ENCODE peak calls at places on chromosomes 6 and 20, in nine cellular contexts. M is substantia nigra; A is suprapubic skin; I is spleen; V is stimulated activated CD4-positive, alpha-beta T cell treated with anti-CD3 and anti-CD28 coated beads, Interleukin-15, amount 100 ng/mL, for 1 hour; S is fibroblast of lung; Y is iPS-NIHi11; W is thyroid gland; Z is GM13976. U is an unnamed sample.

GRCh38 chr6:4698901-4699659 is 77.1 kb upstream of the CDYL start:
- DNase-seq in M (no peak), A (no peak), I (no peak), V (no peak), S (peak; percentile 59), Y (no peak), W (no peak), Z (no peak), U (no peak)

GRCh38 chr20:13059398-13060136 is 50.8 kb downstream of the SPTLC3 start:
- DNase-seq in M (no peak), A (no peak), I (no peak), V (no peak), S (no peak), Y (peak; percentile 23), W (no peak), Z (no peak), U (no peak)

GRCh38 chr6:108966855-108967755 is 118.9 kb downstream of the ARMC2 start:
- DNase-seq in M (no peak), A (no peak), I (peak; percentile 76), V (no peak), S (peak; percentile 65), Y (peak; percentile 50), W (no peak), Z (no peak), U (no peak)

GRCh38 chr6:65786815-65787214 is 79.8 kb upstream of the EYS start:
- DNase-seq in M (no peak), A (no peak), I (no peak), V (no peak), S (no peak), Y (no peak), W (no peak), Z (no peak), U (no peak)

GRCh38 chr20:54078296-54078695 is 7.9 kb upstream of the BCAS1 start:
- DNase-seq in M (no peak), A (no peak), I (no peak), V (no peak), S (no peak), Y (no peak), W (no peak), Z (peak; percentile 40), U (no peak)

GRCh38 chr6:71855406-71855805 is 30.9 kb upstream of the RIMS1 start:
- DNase-seq in M (no peak), A (no peak), I (no peak), V (no peak), S (no peak), Y (no peak), W (no peak), Z (peak; percentile 21), U (no peak)

GRCh38 chr6:52574709-52575489 is 2.0 kb downstream of the TRAM2 start:
- DNase-seq in M (no peak), A (no peak), I (peak; percentile 82), V (peak; percentile 13), S (peak; percentile 67), Y (no peak), W (peak; percentile 38), Z (peak; percentile 76), U (no peak)

GRCh38 chr6:39409889-39410288 is 87.4 kb upstream of the KCNK16 start:
- DNase-seq in M (no peak), A (no peak), I (no peak), V (no peak), S (no peak), Y (no peak), W (no peak), Z (no peak), U (no peak)

GRCh38 chr6:26017567-26017966 is 55.0 kb downstream of the TRIM38 start:
- DNase-seq in M (peak; percentile 55), A (peak; percentile 82), I (peak; percentile 81), V (peak; percentile 30), S (peak; percentile 95), Y (peak; percentile 42), W (peak; percentile 68), Z (peak; percentile 62), U (peak; percentile 81)

GRCh38 chr6:156778615-156779205 is 1.5 kb downstream of the ARID1B start:
- DNase-seq in M (peak; percentile 30), A (peak; percentile 74), I (peak; percentile 93), V (peak; percentile 23), S (peak; percentile 56), Y (peak; percentile 33), W (peak; percentile 62), Z (peak; percentile 49), U (peak; percentile 82)

GRCh38 chr20:32439132-32439829 is 81.2 kb downstream of the ASXL1 start:
- DNase-seq in M (no peak), A (no peak), I (no peak), V (no peak), S (peak; percentile 77), Y (no peak), W (no peak), Z (no peak), U (no peak)

GRCh38 chr6:27505209-27506027 is 32.5 kb upstream of the ZNF184 start:
- DNase-seq in M (peak; percentile 1), A (no peak), I (no peak), V (peak; percentile 22), S (peak; percentile 75), Y (peak; percentile 58), W (peak; percentile 32), Z (no peak), U (no peak)

GRCh38 chr20:63309261-63310071 is 16.5 kb downstream of the COL20A1 start:
- DNase-seq in M (no peak), A (no peak), I (no peak), V (no peak), S (no peak), Y (peak; percentile 91), W (peak; percentile 52), Z (peak; percentile 81), U (no peak)

GRCh38 chr6:43668151-43669028 is 19.2 kb downstream of the MRPS18A start:
- DNase-seq in M (peak; percentile 46), A (no peak), I (peak; percentile 83), V (peak; percentile 8), S (peak; percentile 48), Y (peak; percentile 90), W (peak; percentile 97), Z (peak; percentile 79), U (peak; percentile 76)

GRCh38 chr6:28768187-28768913 is 155.4 kb downstream of the TRIM27 start:
- DNase-seq in M (no peak), A (no peak), I (no peak), V (no peak), S (no peak), Y (no peak), W (no peak), Z (no peak), U (no peak)

GRCh38 chr6:6330407-6330806 is 9.9 kb upstream of the F13A1 start:
- DNase-seq in M (no peak), A (no peak), I (no peak), V (no peak), S (no peak), Y (no peak), W (no peak), Z (no peak), U (no peak)